ENCODE peak calls at places on chromosomes 1 and 21, in nine cellular contexts. G is A549, S is esophagus muscularis mucosa, O is transverse colon, I is ovary, N is stomach, F is sigmoid colon, X is tibial nerve, W is H1. A is an unnamed sample.

GRCh38 chr1:226639631-226640061 is 91.1 kb downstream of the STUM start:
- DNase-seq in G (no peak), S (no peak), O (no peak), I (no peak), N (no peak), F (peak), X (no peak), W (no peak), A (no peak)

GRCh38 chr21:43292041-43292865 is 123.4 kb downstream of the CRYAA start:
- DNase-seq in G (no peak), S (no peak), O (no peak), I (no peak), N (no peak), F (no peak), X (no peak), W (no peak), A (no peak)

GRCh38 chr1:31802190-31803150 is 13.4 kb downstream of the SPOCD1 start:
- DNase-seq in G (no peak), S (peak), O (no peak), I (no peak), N (no peak), F (no peak), X (no peak), W (no peak), A (no peak)

GRCh38 chr1:27348861-27349783 is 7.3 kb downstream of the SYTL1 start:
- DNase-seq in G (peak), S (no peak), O (peak), I (no peak), N (peak), F (no peak), X (no peak), W (no peak), A (no peak)

GRCh38 chr1:226986496-226987178 is 46.5 kb downstream of the COQ8A start:
- DNase-seq in G (no peak), S (peak), O (no peak), I (no peak), N (no peak), F (peak), X (no peak), W (no peak), A (no peak)

GRCh38 chr21:20790113-20790512 is 208.1 kb upstream of the NCAM2 start:
- DNase-seq in G (no peak), S (no peak), O (no peak), I (no peak), N (no peak), F (no peak), X (no peak), W (peak), A (no peak)

GRCh38 chr1:235336903-235337302 is 8.5 kb downstream of the GGPS1 start:
- DNase-seq in G (no peak), S (no peak), O (no peak), I (no peak), N (peak), F (no peak), X (no peak), W (no peak), A (no peak)

GRCh38 chr1:205663286-205663994 is 16.9 kb downstream of the SLC45A3 start:
- DNase-seq in G (no peak), S (no peak), O (no peak), I (no peak), N (no peak), F (no peak), X (no peak), W (no peak), A (no peak)

GRCh38 chr21:44515359-44516165 is 24.4 kb downstream of the KRTAP10-1 start:
- DNase-seq in G (no peak), S (no peak), O (no peak), I (no peak), N (no peak), F (no peak), X (no peak), W (no peak), A (no peak)

GRCh38 chr1:156870734-156871133 is 10.1 kb downstream of the NTRK1 start:
- DNase-seq in G (peak), S (no peak), O (no peak), I (no peak), N (no peak), F (no peak), X (no peak), W (no peak), A (no peak)

GRCh38 chr21:41752231-41752681 is 14.6 kb downstream of the RIPK4 start:
- DNase-seq in G (no peak), S (no peak), O (no peak), I (no peak), N (no peak), F (no peak), X (no peak), W (no peak), A (no peak)

GRCh38 chr1:235424092-235424491 is 56.9 kb downstream of the TBCE start:
- DNase-seq in G (no peak), S (no peak), O (no peak), I (no peak), N (no peak), F (no peak), X (no peak), W (no peak), A (no peak)

GRCh38 chr1:37134599-37134998 is 100.3 kb upstream of the GRIK3 start:
- DNase-seq in G (no peak), S (no peak), O (no peak), I (no peak), N (no peak), F (no peak), X (no peak), W (no peak), A (no peak)

GRCh38 chr1:177209357-177209756 is 38.6 kb downstream of the BRINP2 start:
- DNase-seq in G (peak), S (peak), O (peak), I (peak), N (peak), F (peak), X (peak), W (no peak), A (peak)
- TF ChIP-seq POLR2A in G (no peak), S (no peak), O (no peak), I (no peak), N (no peak), F (no peak), X (no peak), W (no peak), A (no peak)

GRCh38 chr1:244583358-244583757 is 69.6 kb upstream of the DESI2 start:
- DNase-seq in G (no peak), S (no peak), O (no peak), I (no peak), N (no peak), F (no peak), X (no peak), W (no peak), A (no peak)
- TF ChIP-seq EP300 in G (no peak), S (no peak), O (no peak), I (no peak), N (no peak), F (no peak), X (no peak), W (no peak), A (no peak)

DNA sequence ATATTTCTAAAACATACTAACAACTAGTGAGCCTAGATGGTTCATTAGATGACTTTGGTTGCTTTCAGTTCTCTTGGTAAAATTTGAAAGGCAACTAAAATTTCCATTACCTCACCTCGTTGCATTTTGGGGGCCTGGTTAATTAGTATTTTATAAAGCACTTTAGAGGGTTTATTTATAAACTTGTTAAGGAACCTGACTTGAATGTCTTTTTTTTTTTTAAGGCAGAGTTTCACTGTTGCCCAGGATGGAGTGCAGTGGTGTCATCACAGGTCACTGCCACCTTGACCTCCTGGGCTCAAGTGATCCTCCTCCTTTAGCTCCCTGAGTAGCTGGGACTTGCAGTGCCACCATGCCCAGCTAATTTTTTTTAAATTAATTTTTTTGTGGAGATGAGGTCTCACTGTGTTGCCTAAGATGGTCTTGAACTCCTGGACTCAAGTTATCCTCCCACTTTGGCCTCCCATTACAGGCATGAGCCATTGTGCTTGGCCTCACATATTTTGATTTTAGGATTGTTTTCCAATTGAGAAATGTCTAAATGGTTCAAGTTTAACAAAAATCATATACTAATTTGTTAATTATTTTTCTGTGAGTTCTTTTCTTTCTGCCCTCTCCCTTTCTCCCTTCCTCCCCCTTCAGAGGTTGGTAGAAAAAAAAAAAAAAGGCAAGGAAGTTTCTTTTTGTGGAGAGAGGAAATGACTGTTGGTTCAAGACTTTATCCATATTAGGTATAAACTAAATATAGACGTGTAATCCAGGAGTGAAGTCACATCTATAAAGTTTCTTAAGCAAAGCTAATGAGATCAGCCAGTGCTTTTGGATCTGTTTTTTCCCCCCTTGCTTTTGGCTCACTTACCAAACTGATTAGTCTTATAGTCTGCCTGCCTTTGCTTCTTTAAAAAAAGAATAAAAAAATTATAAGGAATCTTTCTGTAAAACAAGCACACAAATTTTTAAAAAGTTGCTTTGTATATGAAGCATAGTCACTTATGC is 24.7 kb downstream of the CLIC4 start:
- DNase-seq in G (peak), S (peak), O (no peak), I (no peak), N (no peak), F (no peak), X (no peak), W (no peak), A (no peak)
- TF ChIP-seq POLR2A in G (no peak), S (no peak), O (no peak), I (no peak), N (no peak), F (no peak), X (no peak), W (no peak), A (no peak)

GRCh38 chr1:115877511-115877910 is 36.6 kb upstream of the NHLH2 start:
- DNase-seq in G (no peak), S (no peak), O (no peak), I (no peak), N (no peak), F (no peak), X (no peak), W (no peak), A (no peak)

GRCh38 chr1:115874929-115875328 is 34.0 kb upstream of the NHLH2 start:
- DNase-seq in G (no peak), S (no peak), O (no peak), I (no peak), N (no peak), F (no peak), X (no peak), W (no peak), A (no peak)

GRCh38 chr1:115883240-115883639 is 42.3 kb upstream of the NHLH2 start:
- DNase-seq in G (no peak), S (no peak), O (no peak), I (no peak), N (no peak), F (no peak), X (no peak), W (no peak), A (no peak)

GRCh38 chr1:115880981-115881672 is 40.2 kb upstream of the NHLH2 start:
- DNase-seq in G (no peak), S (no peak), O (no peak), I (no peak), N (no peak), F (no peak), X (no peak), W (no peak), A (no peak)

DNA sequence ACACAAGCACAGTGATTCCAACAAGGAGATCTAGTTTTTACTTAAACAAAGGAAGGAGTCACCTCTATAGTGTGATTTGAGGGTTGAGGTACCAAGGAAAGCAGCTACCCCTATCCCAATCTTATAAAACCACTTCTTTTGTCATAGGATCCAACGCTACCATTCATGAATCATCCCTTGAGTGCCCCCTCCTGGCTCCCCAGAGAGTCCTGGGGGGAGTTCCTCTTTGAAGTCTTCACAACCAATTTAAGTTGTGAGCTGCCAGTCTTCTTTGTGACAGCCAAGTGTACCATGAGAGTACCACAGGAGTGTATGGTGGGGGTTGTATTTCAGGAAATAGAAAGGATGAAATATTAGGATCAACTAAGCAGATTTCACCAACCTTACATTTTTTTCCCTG is 39.1 kb upstream of the NHLH2 start:
- DNase-seq in G (no peak), S (no peak), O (no peak), I (no peak), N (no peak), F (no peak), X (no peak), W (no peak), A (no peak)
- TF ChIP-seq EP300 in G (no peak), S (no peak), O (no peak), I (no peak), N (no peak), F (no peak), X (no peak), W (no peak), A (no peak)

DNA sequence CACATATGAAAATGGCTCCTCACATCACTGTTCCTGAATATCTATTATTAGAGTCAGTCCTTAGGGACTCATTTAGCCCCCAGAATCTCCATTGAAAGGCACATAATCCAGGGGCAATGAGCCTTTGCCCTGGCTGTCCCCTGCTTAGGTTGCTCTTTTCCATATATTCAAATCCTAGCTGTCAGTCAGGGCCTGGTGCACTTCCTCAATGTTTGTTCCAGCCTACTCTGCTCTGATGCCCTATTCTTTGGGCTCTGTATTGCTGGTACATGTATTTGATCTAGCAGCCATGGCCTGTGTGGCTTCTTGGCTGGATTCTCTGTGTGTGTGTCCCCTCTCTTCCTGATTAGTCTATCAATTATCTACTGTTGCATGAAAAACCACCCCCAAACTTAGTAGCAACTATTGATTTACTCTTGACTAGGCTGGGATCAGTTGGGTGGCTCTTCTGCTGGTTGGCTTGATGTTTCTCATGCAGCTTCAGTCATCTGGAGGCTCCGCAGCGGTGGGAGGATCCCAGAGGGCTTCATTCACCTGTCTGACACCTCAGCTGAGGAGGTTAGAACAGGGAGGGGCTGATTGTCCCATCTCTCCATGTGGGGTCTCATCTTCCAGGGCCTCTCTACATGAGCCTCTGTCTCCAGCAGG is 107.5 kb downstream of the DTL start:
- DNase-seq in G (no peak), S (no peak), O (no peak), I (no peak), N (no peak), F (no peak), X (no peak), W (no peak), A (no peak)
- TF ChIP-seq POLR2A in G (no peak), S (no peak), O (no peak), I (no peak), N (no peak), F (no peak), X (no peak), W (no peak), A (no peak)

DNA sequence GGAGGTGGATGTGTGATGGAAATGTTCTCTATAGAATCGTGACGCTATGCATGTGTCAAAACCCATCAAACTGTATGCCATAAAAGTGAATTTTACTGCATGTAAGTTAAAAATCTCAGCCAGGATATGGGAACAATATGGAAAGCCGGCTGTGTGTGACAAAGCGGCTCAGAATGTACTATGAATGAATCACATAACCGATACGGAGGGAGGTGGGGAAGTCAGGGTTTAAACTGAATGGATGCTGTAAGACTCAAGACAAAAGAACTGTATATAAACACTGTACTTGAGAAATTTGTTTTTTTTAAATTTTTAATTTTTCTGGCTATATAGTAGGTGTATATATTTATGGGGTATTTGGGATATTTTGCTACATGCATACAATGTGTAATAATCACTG is 111.6 kb upstream of the PDE4B start:
- DNase-seq in G (no peak), S (no peak), O (no peak), I (no peak), N (no peak), F (no peak), X (no peak), W (no peak), A (no peak)
- TF ChIP-seq EP300 in G (no peak), S (no peak), O (no peak), I (no peak), N (no peak), F (no peak), X (no peak), W (no peak), A (no peak)

DNA sequence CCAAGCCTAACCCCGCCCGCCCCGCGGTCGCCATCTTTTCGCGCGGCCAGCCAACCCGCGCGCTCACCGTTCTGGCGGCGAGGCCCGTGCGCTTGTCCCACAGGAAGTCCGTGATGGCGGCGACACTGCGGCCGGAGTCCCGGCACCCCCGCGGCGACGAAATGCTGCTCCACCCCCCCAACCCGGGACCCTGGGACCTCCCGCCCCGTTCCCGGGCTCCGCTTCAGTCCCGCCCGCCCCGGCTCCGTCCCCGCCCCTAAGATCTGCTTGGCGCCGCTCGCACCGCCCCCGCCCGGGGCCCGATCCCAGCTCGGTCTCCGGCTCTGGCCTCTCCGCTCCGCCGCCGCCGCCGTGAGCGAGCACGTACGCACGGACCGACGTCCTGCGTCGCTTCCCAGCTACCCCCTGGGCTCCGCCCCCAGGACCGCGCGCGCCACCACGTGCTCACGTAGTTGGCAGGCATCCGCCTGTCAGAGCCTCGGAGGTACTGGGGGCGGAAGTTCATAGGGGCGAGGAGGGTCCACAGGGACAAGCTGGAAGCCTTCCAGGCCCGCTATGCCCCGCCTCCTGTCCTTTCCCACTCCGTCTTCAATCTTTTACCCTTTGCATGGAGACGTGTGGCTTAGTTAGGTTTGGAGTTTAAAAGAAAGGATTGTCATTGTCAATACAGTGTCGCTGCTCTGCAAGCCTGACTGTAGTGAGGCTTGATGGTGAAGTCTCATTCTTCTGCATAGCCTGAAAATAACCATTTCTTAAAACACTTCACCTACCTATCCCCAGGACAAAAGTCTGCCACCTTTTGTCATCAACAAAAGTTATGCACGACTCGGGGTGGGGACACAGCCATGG is at the start of gene CLK2:
- DNase-seq in G (peak), S (peak), O (peak), I (peak), N (peak), F (peak), X (peak), W (peak), A (peak)
- TF ChIP-seq POLR2A in G (peak), S (peak), O (peak), I (peak), N (no peak), F (peak), X (peak), W (peak), A (peak)

DNA sequence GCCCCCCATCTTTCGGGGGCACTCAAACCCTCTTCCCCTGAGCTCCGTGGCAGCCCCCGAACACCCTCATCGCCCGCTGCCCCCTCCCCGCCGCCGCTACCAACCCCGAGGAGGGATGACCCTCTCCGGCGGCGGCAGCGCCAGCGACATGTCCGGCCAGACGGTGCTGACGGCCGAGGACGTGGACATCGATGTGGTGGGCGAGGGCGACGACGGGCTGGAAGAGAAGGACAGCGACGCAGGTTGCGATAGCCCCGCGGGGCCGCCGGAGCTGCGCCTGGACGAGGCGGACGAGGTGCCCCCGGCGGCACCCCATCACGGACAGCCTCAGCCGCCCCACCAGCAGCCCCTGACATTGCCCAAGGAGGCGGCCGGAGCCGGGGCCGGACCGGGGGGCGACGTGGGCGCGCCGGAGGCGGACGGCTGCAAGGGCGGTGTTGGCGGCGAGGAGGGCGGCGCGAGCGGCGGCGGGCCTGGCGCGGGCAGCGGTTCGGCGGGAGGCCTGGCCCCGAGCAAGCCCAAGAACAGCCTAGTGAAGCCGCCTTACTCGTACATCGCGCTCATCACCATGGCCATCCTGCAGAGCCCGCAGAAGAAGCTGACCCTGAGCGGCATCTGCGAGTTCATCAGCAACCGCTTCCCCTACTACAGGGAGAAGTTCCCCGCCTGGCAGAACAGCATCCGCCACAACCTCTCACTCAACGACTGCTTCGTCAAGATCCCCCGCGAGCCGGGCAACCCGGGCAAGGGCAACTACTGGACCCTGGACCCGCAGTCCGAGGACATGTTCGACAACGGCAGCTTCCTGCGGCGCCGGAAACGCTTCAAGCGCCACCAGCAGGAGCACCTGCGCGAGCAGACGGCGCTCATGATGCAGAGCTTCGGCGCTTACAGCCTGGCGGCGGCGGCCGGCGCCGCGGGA is 838 bp downstream of the FOXD3 start:
- DNase-seq in G (peak), S (no peak), O (peak), I (no peak), N (no peak), F (peak), X (no peak), W (no peak), A (no peak)
- TF ChIP-seq EP300 in G (no peak), S (no peak), O (no peak), I (no peak), N (no peak), F (no peak), X (no peak), W (no peak), A (no peak)

GRCh38 chr1:161399257-161399998 is 31.8 kb upstream of the CFAP126 start:
- DNase-seq in G (peak), S (peak), O (peak), I (peak), N (peak), F (peak), X (peak), W (peak), A (peak)
- TF ChIP-seq POLR2A in G (peak), S (no peak), O (peak), I (peak), N (no peak), F (no peak), X (no peak), W (peak), A (peak)

A was measured in suprapubic skin.